ENCODE peak calls at places on chromosomes 16 and 17, in six cellular contexts. V is Caco-2; P is stimulated activated CD4-positive, alpha-beta T cell treated with anti-CD3 and anti-CD28 coated beads, Interleukin-2, amount 100 ng/mL, for 48 hours; Z is A549; E is AML-193; A is EH. B is an unnamed sample.

GRCh38 chr17:48871551-48872351 is 20.8 kb upstream of the ATP5MC1 start:
- DNase-seq in V (peak; percentile 98), P (no peak), Z (peak; percentile 85), E (no peak), A (no peak), B (peak; percentile 39)

GRCh38 chr17:80352991-80353665 is 61.8 kb upstream of the ENDOV start:
- DNase-seq in V (no peak), P (no peak), Z (no peak), E (no peak), A (no peak), B (no peak)

GRCh38 chr17:42387221-42387657 is 1.0 kb downstream of the STAT3 start:
- DNase-seq in V (no peak), P (no peak), Z (no peak), E (peak; percentile 87), A (peak; percentile 56), B (peak; percentile 89)

GRCh38 chr17:2023692-2024571 is 1.2 kb downstream of the RTN4RL1 start:
- DNase-seq in V (peak; percentile 74), P (no peak), Z (peak; percentile 55), E (peak; percentile 22), A (peak; percentile 60), B (peak; percentile 68)

GRCh38 chr17:36475346-36475970 is 11.0 kb upstream of the ZNHIT3 start:
- DNase-seq in V (no peak), P (no peak), Z (no peak), E (no peak), A (no peak), B (no peak)

GRCh38 chr17:7002288-7003047 is 6.6 kb downstream of the ALOX12 start:
- DNase-seq in V (no peak), P (no peak), Z (no peak), E (no peak), A (no peak), B (no peak)

GRCh38 chr16:81779540-81780320 is 639 bp downstream of the PLCG2 start:
- DNase-seq in V (peak; percentile 40), P (peak; percentile 2), Z (peak; percentile 48), E (peak; percentile 7), A (no peak), B (no peak)

GRCh38 chr17:968812-969766 is 10.5 kb downstream of the NXN start:
- DNase-seq in V (peak; percentile 84), P (no peak), Z (no peak), E (no peak), A (peak; percentile 62), B (no peak)